ENCODE peak calls at places on chromosomes 13 and 19, in six cellular contexts. F is PC-3; Y is iPS DF 6.9; E is naive thymus-derived CD4-positive, alpha-beta T cell; B is BE2C; H is thoracic aorta. X is an unnamed sample. For H3K4me1, H3K9me3 and H3K36me3, the result is how much of the 10 kb centered on the place peaks cover.

GRCh38 chr13:26923824-26924605 is 163.4 kb upstream of the GPR12 start:
- DNase-seq in B (no peak), Y (no peak), E (no peak), H (no peak), F (no peak), X (no peak)

GRCh38 chr19:3969435-3970312 is 1.2 kb downstream of the DAPK3 start:
- DNase-seq in F (peak), E (no peak), H (no peak), B (no peak), Y (no peak), X (no peak)

GRCh38 chr19:51407631-51408131 is 9.8 kb downstream of the SIGLEC10 start:
- DNase-seq in Y (no peak), F (peak), E (peak), B (no peak), H (no peak), X (no peak)

GRCh38 chr13:38753878-38754277 is 67.0 kb downstream of the FREM2 start:
- DNase-seq in H (no peak), B (no peak), F (no peak), Y (no peak), E (no peak), X (no peak)

GRCh38 chr13:94329277-94329676 is 150.2 kb downstream of the DCT start:
- DNase-seq in B (no peak), Y (no peak), E (no peak), H (no peak), F (no peak), X (no peak)

GRCh38 chr19:31943305-31943704 is 402.1 kb upstream of the ZNF507 start:
- DNase-seq in H (no peak), Y (no peak), F (no peak), B (peak), E (no peak), X (no peak)

GRCh38 chr19:47106819-47107200 is 6.8 kb downstream of the ZC3H4 start:
- DNase-seq in E (no peak), F (no peak), H (no peak), B (no peak), Y (no peak), X (no peak)

GRCh38 chr19:17977073-17977472 is 10.2 kb downstream of the KCNN1 start:
- DNase-seq in H (no peak), B (no peak), E (no peak), F (no peak), Y (no peak), X (no peak)

GRCh38 chr13:44364601-44365000 is 9.0 kb upstream of the SERP2 start:
- DNase-seq in H (no peak), E (no peak), B (no peak), Y (no peak), F (peak), X (no peak)

GRCh38 chr19:50501568-50502475 is 9.2 kb downstream of the JOSD2 start:
- DNase-seq in H (no peak), F (no peak), Y (no peak), B (no peak), E (no peak), X (no peak)

GRCh38 chr13:46296920-46297319 is 85.2 kb downstream of the LRRC63 start:
- DNase-seq in F (peak), H (no peak), E (no peak), Y (no peak), B (no peak), X (no peak)

GRCh38 chr13:111304603-111305289 is 15.7 kb upstream of the TEX29 start:
- DNase-seq in B (no peak), Y (no peak), H (no peak), F (no peak), E (no peak), X (no peak)

GRCh38 chr13:47680752-47681151 is 320.3 kb downstream of the SUCLA2 start:
- DNase-seq in H (no peak), Y (no peak), B (no peak), E (no peak), F (peak), X (no peak)

GRCh38 chr19:33071887-33072286 is 7.2 kb upstream of the RHPN2 start:
- DNase-seq in H (no peak), B (no peak), E (no peak), F (peak), Y (no peak), X (no peak)

GRCh38 chr13:22198656-22199217 is 527.9 kb downstream of the FGF9 start:
- DNase-seq in H (no peak), B (no peak), Y (no peak), E (no peak), F (no peak), X (no peak)

GRCh38 chr19:4337906-4338440 is 654 bp downstream of the STAP2 start:
- DNase-seq in Y (no peak), B (no peak), H (no peak), F (peak), E (peak), X (no peak)

DNA sequence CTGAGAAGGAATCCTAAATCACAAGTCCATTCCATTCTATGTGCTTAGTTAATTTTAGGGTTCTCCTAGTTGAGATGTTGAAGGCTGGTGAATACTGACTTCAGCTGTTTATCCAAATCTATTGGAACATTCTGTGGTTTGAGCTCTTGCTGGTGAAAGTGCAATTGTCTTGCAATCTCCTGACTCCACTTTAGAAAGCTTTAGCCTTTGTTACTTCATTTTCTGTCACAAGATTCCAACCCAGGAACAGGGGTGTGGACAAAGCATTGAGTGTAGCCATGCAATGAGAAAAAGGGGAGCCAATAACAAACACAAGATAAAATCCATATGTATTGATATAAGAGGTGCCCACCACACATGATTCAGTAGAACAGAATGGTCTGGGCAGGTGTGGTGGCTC is 15.0 kb downstream of the CEACAM21 start:
- DNase-seq in F (no peak), E (no peak), Y (no peak), B (no peak), H (no peak), X (no peak)
- H3K4me1 ChIP-seq in F (under half), E (under half), Y (under half), B (under half), H (under half), X (under half)

GRCh38 chr13:30446122-30446500 is 19.6 kb downstream of the HMGB1 start:
- DNase-seq in E (no peak), F (no peak), B (no peak), H (no peak), Y (no peak), X (no peak)

GRCh38 chr13:30448441-30448840 is 17.3 kb downstream of the HMGB1 start:
- DNase-seq in Y (no peak), B (no peak), E (no peak), F (no peak), H (no peak), X (no peak)

GRCh38 chr13:30442854-30443379 is 20.6 kb downstream of the UBE2L5 start:
- DNase-seq in H (no peak), E (no peak), F (no peak), B (no peak), Y (no peak), X (no peak)

GRCh38 chr13:30441304-30441703 is 19.0 kb downstream of the UBE2L5 start:
- DNase-seq in H (no peak), Y (no peak), B (no peak), E (no peak), F (no peak), X (no peak)

DNA sequence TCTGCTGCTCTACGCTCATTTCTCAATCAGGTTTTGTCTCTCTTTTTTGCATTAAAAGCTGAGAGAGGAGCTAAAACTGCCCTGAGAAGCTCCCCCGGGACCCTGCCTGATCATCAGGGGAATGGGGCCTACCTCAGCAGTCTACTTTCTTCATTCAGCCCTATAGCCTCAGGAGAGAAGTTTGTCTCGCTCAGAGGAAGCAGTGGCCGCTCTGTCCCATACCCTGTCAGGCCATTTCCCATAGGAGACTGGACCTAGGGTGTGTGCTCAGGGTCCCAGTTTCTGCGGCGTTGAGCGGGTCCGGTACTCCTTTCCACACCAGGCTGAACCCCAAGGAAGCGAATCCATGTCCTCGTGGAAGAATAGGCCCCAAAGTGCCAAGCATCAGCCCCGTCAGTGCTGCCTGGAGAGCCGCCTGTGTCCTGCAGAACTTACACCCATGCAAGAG is 21.7 kb downstream of the UBE2L5 start:
- DNase-seq in F (no peak), Y (no peak), H (no peak), E (no peak), B (no peak), X (no peak)
- H3K9me3 ChIP-seq in F (under half), Y (under half), H (under half), E (under half), B (under half), X (under half)

GRCh38 chr19:43538922-43539321 is 5.9 kb downstream of the ZNF575 start:
- DNase-seq in F (no peak), B (no peak), E (no peak), Y (no peak), H (no peak), X (no peak)
- H3K36me3 ChIP-seq in F (under half), B (under half), E (under half), Y (under half), H (under half), X (half or more)

GRCh38 chr19:12791345-12792047 is at the start of gene JUNB:
- DNase-seq in B (peak), H (peak), Y (no peak), E (peak), F (peak), X (peak)
- H3K4me1 ChIP-seq in B (under half), H (under half), Y (under half), E (under half), F (half or more), X (half or more)

GRCh38 chr19:54534156-54534555 is 31.5 kb downstream of the LAIR2 start:
- DNase-seq in Y (no peak), E (no peak), B (no peak), H (no peak), F (no peak), X (no peak)
- H3K9me3 ChIP-seq in Y (under half), E (under half), B (under half), H (under half), F (under half), X (under half)

GRCh38 chr19:38639679-38640078 is 7.8 kb upstream of the ACTN4 start:
- DNase-seq in Y (no peak), F (no peak), B (no peak), E (no peak), H (no peak), X (no peak)

GRCh38 chr19:38632476-38633213 is 13.7 kb downstream of the EIF3K start:
- DNase-seq in H (no peak), Y (no peak), E (no peak), F (no peak), B (no peak), X (no peak)

GRCh38 chr19:38634757-38635482 is 12.5 kb upstream of the ACTN4 start:
- DNase-seq in E (peak), Y (peak), F (peak), H (no peak), B (peak), X (peak)

GRCh38 chr19:38638461-38638860 is 9.0 kb upstream of the ACTN4 start:
- DNase-seq in H (no peak), Y (no peak), E (no peak), F (peak), B (no peak), X (no peak)

DNA sequence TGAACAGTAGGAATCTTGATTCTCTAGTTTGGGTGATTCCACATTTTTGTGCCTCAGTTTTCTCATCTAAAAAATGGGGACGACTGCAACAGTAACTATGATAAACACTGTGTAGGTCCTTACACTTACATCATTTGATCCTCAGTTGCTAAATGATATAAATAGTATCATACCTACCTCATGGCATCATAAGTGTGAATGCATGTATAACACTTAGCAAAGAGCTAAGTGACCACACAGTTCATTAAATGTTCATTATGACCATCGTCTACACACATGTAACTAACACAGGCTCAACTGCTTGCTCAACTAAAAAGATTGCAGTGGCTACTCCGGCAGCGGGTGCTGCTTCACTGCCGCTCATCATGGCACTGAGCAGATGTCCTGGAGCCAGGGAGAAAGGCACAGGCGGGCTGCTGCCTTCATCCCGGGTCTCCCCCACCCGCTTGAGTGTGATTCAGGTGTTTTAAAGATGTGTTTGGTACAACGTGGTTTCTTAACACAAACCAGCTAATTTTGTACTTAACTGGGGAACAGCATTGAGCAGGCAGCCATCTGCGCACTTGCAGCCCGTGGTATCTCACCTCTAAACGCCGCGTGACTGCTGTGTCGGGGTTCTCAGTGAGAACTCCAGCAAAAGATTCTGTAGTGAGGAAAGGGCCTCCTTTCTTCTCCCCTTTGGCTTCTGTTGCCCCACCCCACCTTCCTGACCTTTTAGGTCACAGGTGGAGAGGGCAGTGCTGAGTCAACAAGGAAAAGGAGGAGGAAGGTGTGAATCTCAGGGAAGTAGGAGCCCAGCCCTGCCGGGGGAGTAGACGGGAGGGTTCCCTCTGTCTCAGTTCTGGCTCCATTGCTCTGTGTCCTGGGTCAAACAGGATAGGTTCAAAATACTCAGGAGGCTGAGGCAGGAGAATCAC is 11.7 kb upstream of the ACTN4 start:
- DNase-seq in B (no peak), E (no peak), H (no peak), F (no peak), Y (no peak), X (no peak)
- H3K36me3 ChIP-seq in B (under half), E (under half), H (under half), F (under half), Y (under half), X (under half)

GRCh38 chr19:45045671-45046353 is 7.0 kb downstream of the CLASRP start:
- DNase-seq in H (no peak), Y (no peak), F (no peak), E (no peak), B (no peak), X (no peak)
- H3K4me1 ChIP-seq in H (under half), Y (under half), F (under half), E (under half), B (under half), X (under half)

DNA sequence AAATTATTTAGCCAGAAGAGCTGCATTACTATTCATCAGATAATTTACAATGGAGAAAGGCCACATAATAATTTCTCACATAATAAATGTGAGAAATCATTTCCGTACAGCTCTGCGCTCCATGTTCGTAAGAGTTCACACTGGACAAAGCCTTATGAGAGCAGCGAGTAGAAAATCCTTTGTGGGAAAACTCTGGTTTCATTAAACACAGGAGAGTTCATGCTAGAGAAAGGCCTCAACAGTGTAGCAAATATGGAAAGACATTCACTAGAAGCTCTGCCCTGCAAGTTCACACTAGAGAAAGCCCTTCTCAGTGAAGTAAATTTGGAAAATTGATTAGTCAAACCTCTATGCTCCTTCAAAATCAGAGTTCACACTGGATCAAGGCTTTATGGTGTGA is 8.4 kb downstream of the ZNF776 start:
- DNase-seq in F (no peak), H (no peak), B (no peak), E (no peak), Y (no peak), X (no peak)
- H3K9me3 ChIP-seq in F (under half), H (half or more), B (under half), E (under half), Y (under half), X (half or more)

DNA sequence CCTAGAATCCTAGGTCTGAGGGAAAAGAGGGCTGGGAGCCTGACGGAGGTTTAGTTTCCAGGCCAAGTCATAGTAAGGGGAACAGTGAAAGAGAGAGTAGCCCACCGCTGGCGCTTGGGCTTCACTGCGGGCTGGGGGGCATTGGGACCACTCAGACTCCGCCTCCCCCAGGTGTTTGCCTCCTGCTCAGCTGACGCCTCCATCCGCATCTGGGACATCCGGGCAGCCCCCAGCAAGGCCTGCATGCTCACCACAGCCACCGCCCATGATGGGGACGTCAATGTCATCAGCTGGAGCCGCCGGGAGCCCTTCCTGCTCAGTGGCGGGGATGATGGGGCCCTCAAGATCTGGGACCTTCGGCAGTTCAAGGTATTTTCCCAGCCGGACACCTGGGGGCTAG is 4.5 kb upstream of the KCNJ14 start:
- DNase-seq in H (no peak), B (no peak), E (no peak), Y (no peak), F (no peak), X (no peak)
- H3K36me3 ChIP-seq in H (under half), B (half or more), E (under half), Y (half or more), F (under half), X (half or more)

GRCh38 chr19:6271721-6272410 is 7.9 kb downstream of the MLLT1 start:
- DNase-seq in Y (no peak), E (no peak), B (peak), F (peak), H (no peak), X (no peak)
- H3K4me1 ChIP-seq in Y (under half), E (under half), B (under half), F (half or more), H (under half), X (under half)

X was measured in CD4-positive, CD25-positive, alpha-beta regulatory T cell.